ENCODE peak calls at places on chromosomes 5 and 9, in four cellular contexts. P, V, T and W are unnamed samples.
A peak's percentile ranks its signal among the peaks of the same experiment; 100 is the strongest.

GRCh38 chr5:127369772-127370171 is 79.2 kb downstream of the MEGF10 start:
- DNase-seq in P (no peak), T (no peak), V (no peak), W (no peak)

GRCh38 chr5:72452515-72453259 is 54.5 kb downstream of the ZNF366 start:
- DNase-seq in V (peak; percentile 99), P (peak; percentile 63), T (peak; percentile 84), W (peak; percentile 73)

GRCh38 chr5:58458851-58459275 is 1.0 kb downstream of the PLK2 start:
- DNase-seq in P (no peak), T (no peak), V (no peak), W (no peak)

GRCh38 chr5:75320341-75320740 is 16.7 kb upstream of the HMGCR start:
- DNase-seq in V (peak; percentile 27), P (no peak), T (no peak), W (no peak)

GRCh38 chr5:76807296-76807695 is 11.5 kb upstream of the F2RL1 start:
- DNase-seq in P (no peak), T (no peak), V (peak; percentile 80), W (no peak)

GRCh38 chr9:12776775-12777055 is 1.9 kb downstream of the LURAP1L start:
- DNase-seq in V (peak; percentile 64), T (no peak), P (no peak), W (no peak)

GRCh38 chr9:112487008-112487798 is 576 bp downstream of the KIAA1958 start:
- DNase-seq in V (peak; percentile 53), P (peak; percentile 60), T (no peak), W (peak; percentile 84)

GRCh38 chr9:132472199-132472598 is 62.2 kb downstream of the CFAP77 start:
- DNase-seq in T (no peak), P (no peak), V (no peak), W (no peak)

GRCh38 chr9:15403155-15403554 is 19.5 kb upstream of the SNAPC3 start:
- DNase-seq in V (no peak), P (no peak), T (no peak), W (no peak)

GRCh38 chr9:106420511-106420944 is 442.4 kb upstream of the ZNF462 start:
- DNase-seq in T (no peak), P (no peak), V (peak; percentile 30), W (no peak)

GRCh38 chr5:127746756-127747155 is 43.6 kb downstream of the CCDC192 start:
- DNase-seq in P (no peak), T (no peak), V (peak; percentile 68), W (no peak)

GRCh38 chr5:6739603-6740002 is 26.4 kb downstream of the TENT4A start:
- DNase-seq in V (no peak), T (no peak), P (no peak), W (no peak)

GRCh38 chr5:103436112-103436511 is 126.5 kb downstream of the NUDT12 start:
- DNase-seq in V (no peak), T (no peak), P (no peak), W (no peak)

GRCh38 chr5:88860501-88860900 is 22.5 kb downstream of the MEF2C start:
- DNase-seq in V (peak; percentile 56), T (no peak), P (no peak), W (no peak)

GRCh38 chr9:61666849-61667371 is 477.1 kb downstream of the SPATA31A7 start:
- DNase-seq in V (no peak), T (no peak), P (no peak), W (peak; percentile 54)

GRCh38 chr5:115838885-115839518 is 2.4 kb downstream of the ATG12 start:
- DNase-seq in V (peak; percentile 69), P (no peak), T (no peak), W (no peak)

GRCh38 chr9:99199938-99200539 is 21.7 kb downstream of the ALG2 start:
- DNase-seq in V (no peak), P (no peak), T (no peak), W (no peak)

GRCh38 chr9:3502560-3503398 is 23.0 kb downstream of the RFX3 start:
- DNase-seq in V (no peak), P (no peak), T (no peak), W (no peak)

GRCh38 chr5:14560091-14560595 is 21.4 kb upstream of the OTULINL start:
- DNase-seq in T (no peak), P (no peak), V (no peak), W (no peak)

GRCh38 chr5:110594866-110595265 is 131.6 kb downstream of the TMEM232 start:
- DNase-seq in P (no peak), V (no peak), T (no peak), W (no peak)

GRCh38 chr5:81856948-81857928 is 106.3 kb upstream of the SSBP2 start:
- DNase-seq in V (no peak), T (peak; percentile 61), P (peak; percentile 86), W (peak; percentile 94)

GRCh38 chr5:176183321-176184074 is 54.7 kb upstream of the SIMC1 start:
- DNase-seq in P (no peak), V (no peak), T (no peak), W (no peak)

GRCh38 chr5:16461782-16462181 is 3.8 kb downstream of the ZNF622 start:
- DNase-seq in P (no peak), V (peak; percentile 89), T (no peak), W (no peak)

GRCh38 chr5:124627815-124628214 is 118.6 kb downstream of the ZNF608 start:
- DNase-seq in V (no peak), P (no peak), T (no peak), W (no peak)

GRCh38 chr9:130937146-130938076 is 1.6 kb downstream of the FIBCD1 start:
- DNase-seq in V (no peak), P (no peak), T (no peak), W (peak; percentile 14)

GRCh38 chr5:38541174-38541724 is 15.2 kb downstream of the LIFR start:
- DNase-seq in P (no peak), V (no peak), T (no peak), W (no peak)

GRCh38 chr5:55582256-55582655 is 47.5 kb upstream of the PLPP1 start:
- DNase-seq in V (no peak), P (no peak), T (no peak), W (no peak)

DNA sequence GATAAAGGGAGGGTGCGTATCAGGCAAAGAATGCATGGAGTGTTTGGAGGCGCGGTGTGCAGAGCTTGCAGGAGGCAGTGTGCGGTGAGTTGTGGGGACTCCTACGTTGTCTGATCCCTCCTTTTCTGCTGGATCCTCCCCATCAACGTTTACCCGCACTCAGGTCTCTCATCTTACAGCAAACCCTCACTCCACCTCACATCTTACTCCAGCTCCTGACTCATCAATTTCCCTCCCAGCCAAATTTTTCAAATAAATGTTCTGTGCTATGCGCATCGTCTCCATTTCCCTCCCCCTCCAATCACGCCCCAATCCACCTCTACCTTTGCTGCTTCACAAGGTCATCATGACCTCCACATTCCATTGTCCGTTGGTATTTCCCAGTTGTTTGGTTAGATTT is 138.9 kb upstream of the KLF4 start:
- DNase-seq in V (no peak), P (no peak), T (no peak), W (no peak)
- H3K4me3 ChIP-seq in V (no peak overlapping the region), P (no peak overlapping the region), T (no peak overlapping the region), W (no peak overlapping the region)

GRCh38 chr9:101408374-101409078 is 9.9 kb downstream of the ZNF189 start:
- DNase-seq in P (no peak), V (no peak), T (no peak), W (no peak)

GRCh38 chr9:101403886-101404285 is 5.2 kb downstream of the ZNF189 start:
- DNase-seq in P (no peak), V (no peak), T (no peak), W (no peak)

GRCh38 chr9:101414839-101415238 is 16.2 kb downstream of the ZNF189 start:
- DNase-seq in V (no peak), T (no peak), P (no peak), W (no peak)

GRCh38 chr9:101409079-101409477 is 10.4 kb downstream of the ZNF189 start:
- DNase-seq in V (no peak), P (no peak), T (no peak), W (no peak)
- H3K4me3 ChIP-seq in V (no peak overlapping the region), P (no peak overlapping the region), T (no peak overlapping the region), W (no peak overlapping the region)

DNA sequence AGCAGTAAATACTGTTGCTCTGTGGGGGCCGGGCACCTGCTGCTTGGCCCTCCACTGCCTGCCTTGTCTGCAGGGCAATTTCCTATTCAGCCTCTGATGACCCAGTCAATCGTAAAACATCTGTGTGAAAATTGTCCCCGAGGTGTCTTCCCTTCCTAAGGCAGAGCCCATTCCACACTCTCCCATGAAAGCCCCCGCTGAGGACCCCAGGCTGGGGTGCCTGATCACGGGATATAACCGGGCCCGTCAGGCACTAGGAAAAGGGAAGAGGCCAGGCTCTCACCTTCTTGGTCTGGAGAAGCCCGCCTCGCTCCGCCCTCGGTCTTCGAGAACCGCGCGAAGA is 27.2 kb upstream of the SCGB3A1 start:
- DNase-seq in V (no peak), P (no peak), T (no peak), W (no peak)
- H3K4me3 ChIP-seq in V (peak overlapping the region; percentile 55), P (peak overlapping the region; percentile 46), T (peak overlapping the region; percentile 23), W (peak overlapping the region; percentile 23)

GRCh38 chr5:62137628-62138027 is 168.4 kb upstream of the KIF2A start:
- DNase-seq in P (no peak), T (no peak), V (no peak), W (no peak)
- H3K4me3 ChIP-seq in P (no peak overlapping the region), T (no peak overlapping the region), V (no peak overlapping the region), W (no peak overlapping the region)

DNA sequence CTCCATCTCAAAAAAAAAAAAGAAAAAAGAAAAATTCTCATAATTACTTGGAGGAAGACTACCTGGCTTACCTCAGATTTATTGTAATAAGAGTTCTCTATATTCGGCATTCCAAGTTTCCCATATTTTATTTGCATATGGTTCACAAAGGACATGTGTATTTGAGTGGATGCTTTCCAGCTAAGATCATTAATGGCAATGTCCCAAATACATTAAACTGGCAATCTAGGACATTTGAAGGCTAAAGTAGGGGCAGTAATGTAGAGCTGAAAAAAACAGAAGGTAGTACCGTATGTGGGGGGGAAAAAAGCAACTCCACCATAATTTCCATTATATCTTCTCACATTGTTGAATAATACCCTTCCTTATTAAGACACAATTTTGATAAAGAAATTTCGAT is 4.9 kb downstream of the TUT7 start:
- DNase-seq in T (no peak), V (no peak), P (no peak), W (no peak)
- H3K4me3 ChIP-seq in T (no peak overlapping the region), V (no peak overlapping the region), P (no peak overlapping the region), W (no peak overlapping the region)

DNA sequence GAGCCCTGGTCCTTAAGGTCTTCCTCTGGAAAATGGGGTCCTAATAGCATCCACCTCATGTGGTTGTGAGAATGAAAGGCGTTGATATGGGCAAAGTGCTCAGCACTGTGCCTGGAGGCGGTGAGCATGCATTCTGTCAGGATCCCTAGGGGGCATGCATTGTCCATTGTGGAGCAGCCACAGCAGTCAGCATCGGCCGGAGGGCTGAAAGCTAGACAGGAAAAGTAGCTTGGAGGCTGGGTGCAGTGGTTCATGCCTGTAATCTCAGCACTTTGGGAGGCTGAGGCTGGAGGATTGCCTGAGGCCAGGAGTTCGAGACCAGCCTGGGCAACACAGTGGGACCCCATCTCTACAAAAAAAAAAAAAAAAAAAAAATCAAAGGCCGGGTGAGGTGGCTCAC is 122.2 kb downstream of the LHX2 start:
- DNase-seq in P (no peak), V (peak; percentile 69), T (peak; percentile 26), W (peak; percentile 64)
- H3K4me3 ChIP-seq in P (no peak overlapping the region), V (no peak overlapping the region), T (no peak overlapping the region), W (no peak overlapping the region)

GRCh38 chr9:114098660-114099522 is at the start of gene KIF12:
- DNase-seq in T (no peak), P (no peak), V (no peak), W (peak; percentile 78)
- H3K4me3 ChIP-seq in T (peak within 1 kb of the TSS; percentile 57), P (peak within 1 kb of the TSS; percentile 67), V (peak within 1 kb of the TSS; percentile 38), W (peak within 1 kb of the TSS; percentile 68)

DNA sequence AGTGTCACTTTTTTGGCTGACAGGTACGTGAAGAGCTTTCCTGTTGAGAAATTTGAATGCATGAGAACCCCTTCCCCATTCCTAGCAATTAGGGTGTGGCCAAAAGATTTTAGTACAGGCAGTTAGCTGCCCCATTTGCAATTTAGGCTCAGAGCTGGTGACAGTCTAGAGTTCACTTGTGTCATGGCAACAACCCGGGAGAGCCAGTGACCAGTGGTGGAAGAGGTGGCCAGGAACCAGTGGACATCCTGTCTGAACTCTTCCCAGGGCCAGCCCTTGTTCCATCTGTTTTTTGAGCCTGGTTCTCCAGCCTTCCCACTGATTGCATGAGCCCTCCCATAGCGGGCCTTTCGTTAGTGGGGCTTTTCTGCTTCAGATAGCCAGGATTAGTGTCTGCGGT is 2.5 kb upstream of the NEUROG1 start:
- DNase-seq in P (no peak), T (no peak), V (no peak), W (no peak)
- H3K4me3 ChIP-seq in P (no peak overlapping the region), T (no peak overlapping the region), V (no peak overlapping the region), W (no peak overlapping the region)